ENCODE peak calls at places on chromosomes 11 and 22, in ten cellular contexts. B, H, V, G, J, O, Y, U, I and C are unnamed samples.
A peak's percentile ranks its signal among the peaks of the same experiment; 100 is the strongest.

GRCh38 chr11:114308689-114309089 is 12.5 kb downstream of the NNMT start:
- DNase-seq in H (peak; percentile 27), J (no peak), V (peak; percentile 86), G (no peak), I (no peak), U (peak; percentile 71), B (peak; percentile 29), O (no peak), Y (peak; percentile 78), C (peak; percentile 75)

GRCh38 chr22:42271191-42271813 is 849 bp upstream of the TCF20 start:
- DNase-seq in Y (no peak), J (no peak), B (no peak), V (no peak), I (no peak), U (no peak), G (no peak), H (peak; percentile 32), O (no peak), C (no peak)

GRCh38 chr11:127114035-127114434 is 113.5 kb upstream of the KIRREL3 start:
- DNase-seq in O (peak; percentile 31), V (no peak), I (peak; percentile 8), Y (no peak), H (no peak), G (no peak), J (no peak), U (no peak), B (no peak), C (no peak)

GRCh38 chr22:23063539-23064380 is 6.6 kb upstream of the GNAZ start:
- DNase-seq in O (no peak), B (no peak), I (no peak), V (peak; percentile 61), H (no peak), G (peak; percentile 55), U (no peak), J (no peak), Y (no peak), C (no peak)

GRCh38 chr11:95680169-95680929 is 109.2 kb downstream of the FAM76B start:
- DNase-seq in I (peak; percentile 55), G (no peak), V (no peak), B (peak; percentile 83), H (no peak), O (no peak), U (no peak), J (peak; percentile 16), Y (peak; percentile 79), C (peak; percentile 74)

GRCh38 chr11:78812513-78813293 is 238.0 kb upstream of the NARS2 start:
- DNase-seq in O (no peak), G (no peak), J (no peak), H (no peak), B (no peak), V (no peak), Y (no peak), U (no peak), I (peak; percentile 51), C (no peak)

GRCh38 chr11:12253843-12254281 is 123.5 kb upstream of the PARVA start:
- DNase-seq in V (no peak), I (no peak), B (no peak), H (no peak), O (peak; percentile 71), U (no peak), J (no peak), G (no peak), Y (no peak), C (no peak)

GRCh38 chr11:78255919-78256318 is 67.2 kb downstream of the USP35 start:
- DNase-seq in G (no peak), V (no peak), H (no peak), Y (no peak), B (no peak), J (no peak), I (no peak), U (no peak), O (no peak), C (no peak)

GRCh38 chr22:45420539-45420938 is 7.0 kb downstream of the RIBC2 start:
- DNase-seq in J (no peak), H (no peak), O (no peak), B (no peak), Y (no peak), U (no peak), G (peak; percentile 1), I (no peak), V (no peak), C (no peak)

GRCh38 chr22:38490475-38490874 is 15.6 kb downstream of the DDX17 start:
- DNase-seq in U (no peak), H (no peak), G (no peak), I (no peak), B (no peak), V (no peak), Y (no peak), J (no peak), O (no peak), C (no peak)

GRCh38 chr11:33211153-33211552 is 46.0 kb upstream of the HIPK3 start:
- DNase-seq in G (no peak), I (no peak), Y (no peak), U (peak; percentile 81), O (no peak), B (no peak), J (no peak), V (no peak), H (no peak), C (no peak)

GRCh38 chr11:57598831-57599155 is 1.3 kb downstream of the SERPING1 start:
- DNase-seq in V (no peak), J (no peak), B (no peak), U (no peak), Y (peak; percentile 36), G (no peak), H (peak; percentile 51), I (no peak), O (peak; percentile 35), C (peak; percentile 53)

GRCh38 chr11:58059011-58059358 is 28.2 kb downstream of the OR6Q1 start:
- DNase-seq in Y (peak; percentile 74), O (no peak), I (peak; percentile 85), U (no peak), V (no peak), J (no peak), H (no peak), G (no peak), B (peak; percentile 91), C (peak; percentile 91)

GRCh38 chr11:47216141-47216798 is 1.5 kb downstream of the DDB2 start:
- DNase-seq in H (peak; percentile 43), V (peak; percentile 78), U (peak; percentile 43), B (peak; percentile 88), O (no peak), I (peak; percentile 80), G (peak; percentile 82), Y (peak; percentile 72), J (peak; percentile 62), C (peak; percentile 87)

GRCh38 chr11:68308068-68308467 is 4.3 kb upstream of the LRP5 start:
- DNase-seq in Y (no peak), V (no peak), U (no peak), J (no peak), B (no peak), G (no peak), H (no peak), I (no peak), O (no peak), C (no peak)

GRCh38 chr11:124108158-124108557 is 7.1 kb upstream of the VWA5A start:
- DNase-seq in G (no peak), H (no peak), Y (peak; percentile 31), B (peak; percentile 55), U (peak; percentile 29), O (peak; percentile 34), V (no peak), J (peak; percentile 29), I (peak; percentile 47), C (peak; percentile 60)

GRCh38 chr22:22803285-22803853 is 84.2 kb upstream of the IGLL5 start:
- DNase-seq in G (no peak), O (no peak), Y (no peak), U (no peak), I (no peak), V (peak; percentile 11), B (no peak), J (no peak), H (no peak), C (no peak)

GRCh38 chr11:69936750-69937149 is 117.5 kb upstream of the FGF3 start:
- DNase-seq in O (no peak), I (no peak), G (no peak), J (no peak), B (no peak), H (no peak), U (no peak), Y (no peak), V (no peak), C (no peak)

DNA sequence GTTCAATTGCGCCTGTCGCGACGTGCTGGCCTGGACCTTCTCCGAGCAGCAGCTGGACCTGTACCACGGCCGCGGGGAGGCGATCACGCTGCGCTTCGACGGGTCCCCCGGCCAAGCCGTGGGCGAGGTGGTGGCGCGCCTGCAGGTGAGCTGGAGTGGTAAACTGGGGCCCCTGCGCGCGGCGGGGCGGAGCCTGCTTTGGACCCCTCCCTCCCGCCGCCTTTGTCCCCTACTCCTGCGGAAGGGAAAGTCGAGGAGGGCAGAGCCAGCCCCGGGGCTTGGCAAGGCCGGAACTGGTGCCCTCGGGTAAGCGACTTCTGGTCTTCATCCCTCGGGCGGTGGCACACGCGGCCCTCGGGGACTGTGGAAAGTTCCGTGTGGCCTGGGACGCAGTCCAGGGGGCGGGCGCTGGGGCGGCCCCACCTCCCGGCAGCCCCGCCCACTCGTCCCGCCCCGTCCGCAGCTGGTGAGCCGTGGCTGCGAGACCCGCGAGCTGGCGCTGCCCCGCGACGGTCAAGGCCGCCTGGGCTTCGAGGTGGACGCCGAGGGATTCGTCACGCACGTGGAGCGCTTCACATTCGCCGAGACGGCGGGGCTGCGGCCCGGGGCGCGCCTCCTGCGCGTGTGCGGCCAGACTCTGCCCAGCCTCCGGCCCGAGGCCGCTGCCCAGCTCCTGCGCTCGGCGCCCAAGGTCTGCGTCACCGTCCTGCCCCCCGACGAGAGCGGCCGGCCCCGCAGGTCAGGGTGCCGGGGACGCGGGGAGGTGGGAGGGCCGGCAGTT is 9.2 kb downstream of the SIPA1 start:
- DNase-seq in H (no peak), B (peak; percentile 25), O (peak; percentile 82), I (peak; percentile 62), G (peak; percentile 88), Y (no peak), U (no peak), V (peak; percentile 84), J (peak; percentile 61), C (peak; percentile 24)
- H3K4me3 ChIP-seq in H (no peak overlapping the region), B (peak overlapping the region; percentile 7), O (peak overlapping the region; percentile 51), I (peak overlapping the region; percentile 56), G (peak overlapping the region; percentile 44), Y (no peak overlapping the region), U (no peak overlapping the region), V (peak overlapping the region; percentile 29), J (peak overlapping the region; percentile 51), C (peak overlapping the region; percentile 22)

GRCh38 chr11:102831128-102831708 is 12.2 kb downstream of the MMP3 start:
- DNase-seq in O (peak; percentile 67), V (no peak), G (no peak), Y (peak; percentile 60), J (peak; percentile 16), I (peak; percentile 51), U (no peak), H (no peak), B (peak; percentile 59), C (peak; percentile 31)
- TF ChIP-seq CTCF in O (peak; percentile 28), V (peak; percentile 42), G (peak; percentile 65), Y (peak; percentile 64), J (no peak), I (peak; percentile 46), U (no peak), H (no peak), B (peak; percentile 77), C (peak; percentile 38)

GRCh38 chr22:40498454-40499186 is 128.2 kb downstream of the SGSM3 start:
- DNase-seq in H (no peak), G (no peak), O (no peak), B (peak; percentile 92), V (no peak), Y (peak; percentile 90), J (peak; percentile 97), U (no peak), I (peak; percentile 98), C (peak; percentile 81)
- H3K4me3 ChIP-seq in H (no peak overlapping the region), G (no peak overlapping the region), O (no peak overlapping the region), B (no peak overlapping the region), V (no peak overlapping the region), Y (no peak overlapping the region), J (peak overlapping the region; percentile 31), U (no peak overlapping the region), I (no peak overlapping the region), C (no peak overlapping the region)

GRCh38 chr11:120547871-120548681 is 36.5 kb downstream of the GRIK4 start:
- DNase-seq in U (no peak), Y (peak; percentile 92), J (peak; percentile 44), G (peak; percentile 97), V (peak; percentile 95), O (peak; percentile 93), B (peak; percentile 88), I (peak; percentile 72), H (peak; percentile 59), C (peak; percentile 94)
- TF ChIP-seq CTCF in U (no peak), Y (no peak), J (no peak), G (no peak), V (no peak), O (no peak), B (no peak), I (no peak), H (no peak), C (peak; percentile 9)